ENCODE peak calls at places on chromosomes 5 and 9, in five cellular contexts. One of them, this sample, is unnamed. For H3K9me3, the result is how much of the 10 kb centered on the place peaks cover.

GRCh38 chr9:121359358-121360294 is 10.4 kb downstream of the STOM start:
- DNase-seq in AG04450: no peak
- DNase-seq in astrocyte: peak
- DNase-seq in body of pancreas: no peak
- DNase-seq in colonic mucosa: no peak
- DNase-seq in this sample: no peak

GRCh38 chr9:134291452-134291881 is 34.8 kb upstream of the RXRA start:
- DNase-seq in AG04450: no peak
- DNase-seq in astrocyte: no peak
- DNase-seq in body of pancreas: no peak
- DNase-seq in colonic mucosa: no peak
- DNase-seq in this sample: peak

GRCh38 chr9:120360046-120360445 is 219.9 kb downstream of the CDK5RAP2 start:
- DNase-seq in AG04450: no peak
- DNase-seq in astrocyte: no peak
- DNase-seq in body of pancreas: no peak
- DNase-seq in colonic mucosa: no peak
- DNase-seq in this sample: no peak

GRCh38 chr5:6914336-6914735 is 201.1 kb downstream of the TENT4A start:
- DNase-seq in AG04450: no peak
- DNase-seq in astrocyte: no peak
- DNase-seq in body of pancreas: no peak
- DNase-seq in colonic mucosa: no peak
- DNase-seq in this sample: no peak

GRCh38 chr5:145825751-145826180 is 9.4 kb downstream of the PRELID2 start:
- DNase-seq in AG04450: no peak
- DNase-seq in astrocyte: peak
- DNase-seq in body of pancreas: no peak
- DNase-seq in colonic mucosa: no peak
- DNase-seq in this sample: no peak

GRCh38 chr5:112668016-112668415 is 69.7 kb upstream of the APC start:
- DNase-seq in AG04450: no peak
- DNase-seq in astrocyte: no peak
- DNase-seq in body of pancreas: no peak
- DNase-seq in colonic mucosa: no peak
- DNase-seq in this sample: no peak

GRCh38 chr9:121267689-121268597 is at the start of gene GSN:
- DNase-seq in AG04450: no peak
- DNase-seq in astrocyte: no peak
- DNase-seq in body of pancreas: peak
- DNase-seq in colonic mucosa: peak
- DNase-seq in this sample: peak

GRCh38 chr9:90881648-90882047 is 80.0 kb downstream of the SYK start:
- DNase-seq in AG04450: no peak
- DNase-seq in astrocyte: no peak
- DNase-seq in body of pancreas: peak
- DNase-seq in colonic mucosa: no peak
- DNase-seq in this sample: no peak

GRCh38 chr5:64594601-64595518 is 89.0 kb downstream of the RGS7BP start:
- DNase-seq in AG04450: no peak
- DNase-seq in astrocyte: no peak
- DNase-seq in body of pancreas: no peak
- DNase-seq in colonic mucosa: no peak
- DNase-seq in this sample: peak

GRCh38 chr5:23419115-23419514 is 88.3 kb upstream of the PRDM9 start:
- DNase-seq in AG04450: no peak
- DNase-seq in astrocyte: no peak
- DNase-seq in body of pancreas: peak
- DNase-seq in colonic mucosa: no peak
- DNase-seq in this sample: no peak

GRCh38 chr5:149371296-149371962 is 7.7 kb downstream of the IL17B start:
- DNase-seq in AG04450: no peak
- DNase-seq in astrocyte: peak
- DNase-seq in body of pancreas: peak
- DNase-seq in colonic mucosa: peak
- DNase-seq in this sample: no peak

GRCh38 chr9:77807846-77808749 is 160.0 kb upstream of the GNA14 start:
- DNase-seq in AG04450: no peak
- DNase-seq in astrocyte: no peak
- DNase-seq in body of pancreas: no peak
- DNase-seq in colonic mucosa: peak
- DNase-seq in this sample: no peak

GRCh38 chr5:66860199-66860975 is 264.2 kb downstream of the MAST4 start:
- DNase-seq in AG04450: no peak
- DNase-seq in astrocyte: peak
- DNase-seq in body of pancreas: peak
- DNase-seq in colonic mucosa: no peak
- DNase-seq in this sample: no peak

GRCh38 chr5:179793470-179794139 is at the start of gene LTC4S:
- DNase-seq in AG04450: no peak
- DNase-seq in astrocyte: peak
- DNase-seq in body of pancreas: peak
- DNase-seq in colonic mucosa: peak
- DNase-seq in this sample: peak

GRCh38 chr9:111621895-111622480 is 9.1 kb upstream of the DNAJC25 start:
- DNase-seq in AG04450: no peak
- DNase-seq in astrocyte: no peak
- DNase-seq in body of pancreas: peak
- DNase-seq in colonic mucosa: peak
- DNase-seq in this sample: no peak

DNA sequence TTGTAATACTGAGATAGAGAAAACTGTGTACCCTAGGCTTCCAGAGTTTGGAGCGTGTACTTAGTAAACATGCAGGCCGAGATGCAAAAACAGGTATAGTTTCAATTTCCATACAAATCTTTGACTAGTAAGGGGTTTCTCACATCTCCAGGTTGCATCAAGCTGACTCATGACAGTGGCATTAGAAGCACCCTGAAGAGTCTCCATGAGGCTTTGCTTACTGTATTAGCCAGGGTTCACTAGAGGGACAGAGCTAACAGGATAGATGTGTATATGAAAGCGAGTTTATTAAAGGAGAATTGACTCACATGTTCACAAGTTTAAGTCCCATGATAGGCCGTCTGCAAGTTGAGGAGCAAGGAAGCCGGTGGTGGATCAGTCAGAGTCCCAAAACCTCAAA is 275.3 kb upstream of the CDH6 start:
- DNase-seq in AG04450: no peak
- DNase-seq in astrocyte: peak
- DNase-seq in body of pancreas: no peak
- DNase-seq in colonic mucosa: no peak
- DNase-seq in this sample: no peak
- H3K9me3 ChIP-seq in AG04450: under half
- H3K9me3 ChIP-seq in astrocyte: under half
- H3K9me3 ChIP-seq in body of pancreas: under half
- H3K9me3 ChIP-seq in colonic mucosa: under half
- H3K9me3 ChIP-seq in this sample: under half

DNA sequence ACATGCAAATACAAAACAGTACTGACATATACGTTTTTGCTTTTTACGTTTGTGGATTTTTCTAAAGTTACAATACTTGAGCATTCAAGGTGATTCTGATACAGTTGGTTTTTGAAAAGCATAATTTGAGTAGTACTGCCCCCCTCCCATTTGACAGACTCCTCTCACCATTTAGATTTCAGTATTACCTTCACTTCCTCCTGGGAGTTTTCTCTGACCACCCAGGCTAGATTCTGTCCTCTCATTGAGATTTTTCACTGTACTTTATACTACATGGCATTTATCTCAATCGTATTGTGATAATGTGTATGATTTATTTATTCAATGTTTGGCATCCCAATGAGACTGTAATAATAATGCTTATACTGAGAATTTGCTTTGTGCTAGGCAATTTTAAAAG is 32.8 kb upstream of the SMAD5 start:
- DNase-seq in AG04450: no peak
- DNase-seq in astrocyte: no peak
- DNase-seq in body of pancreas: no peak
- DNase-seq in colonic mucosa: no peak
- DNase-seq in this sample: no peak
- H3K27ac ChIP-seq in AG04450: no peak
- H3K27ac ChIP-seq in astrocyte: no peak
- H3K27ac ChIP-seq in body of pancreas: no peak
- H3K27ac ChIP-seq in colonic mucosa: no peak
- H3K27ac ChIP-seq in this sample: no peak

GRCh38 chr9:29390859-29391258 is 1817.6 kb upstream of the C9orf72 start:
- DNase-seq in AG04450: no peak
- DNase-seq in astrocyte: no peak
- DNase-seq in body of pancreas: no peak
- DNase-seq in colonic mucosa: no peak
- DNase-seq in this sample: no peak

GRCh38 chr9:29397148-29397547 is 1823.9 kb upstream of the C9orf72 start:
- DNase-seq in AG04450: no peak
- DNase-seq in astrocyte: no peak
- DNase-seq in body of pancreas: no peak
- DNase-seq in colonic mucosa: no peak
- DNase-seq in this sample: no peak

GRCh38 chr9:29394855-29395254 is 1821.6 kb upstream of the C9orf72 start:
- DNase-seq in AG04450: no peak
- DNase-seq in astrocyte: no peak
- DNase-seq in body of pancreas: no peak
- DNase-seq in colonic mucosa: no peak
- DNase-seq in this sample: no peak

GRCh38 chr9:29393064-29393463 is 1819.8 kb upstream of the C9orf72 start:
- DNase-seq in AG04450: no peak
- DNase-seq in astrocyte: no peak
- DNase-seq in body of pancreas: no peak
- DNase-seq in colonic mucosa: no peak
- DNase-seq in this sample: no peak
- H3K9me3 ChIP-seq in AG04450: under half
- H3K9me3 ChIP-seq in astrocyte: under half
- H3K9me3 ChIP-seq in body of pancreas: under half
- H3K9me3 ChIP-seq in colonic mucosa: under half
- H3K9me3 ChIP-seq in this sample: under half

GRCh38 chr5:140312791-140313189 is 9.9 kb upstream of the PFDN1 start:
- DNase-seq in AG04450: no peak
- DNase-seq in astrocyte: no peak
- DNase-seq in body of pancreas: no peak
- DNase-seq in colonic mucosa: no peak
- DNase-seq in this sample: no peak
- H3K27ac ChIP-seq in AG04450: peak
- H3K27ac ChIP-seq in astrocyte: peak
- H3K27ac ChIP-seq in body of pancreas: no peak
- H3K27ac ChIP-seq in colonic mucosa: peak
- H3K27ac ChIP-seq in this sample: peak

GRCh38 chr9:40909821-40910220 is 218.7 kb downstream of the FOXD4L6 start:
- DNase-seq in AG04450: no peak
- DNase-seq in astrocyte: no peak
- DNase-seq in body of pancreas: no peak
- DNase-seq in colonic mucosa: no peak
- DNase-seq in this sample: no peak

GRCh38 chr9:40911647-40912046 is 216.8 kb downstream of the FOXD4L6 start:
- DNase-seq in AG04450: no peak
- DNase-seq in astrocyte: no peak
- DNase-seq in body of pancreas: no peak
- DNase-seq in colonic mucosa: no peak
- DNase-seq in this sample: no peak

GRCh38 chr9:40913928-40914673 is 214.4 kb downstream of the FOXD4L6 start:
- DNase-seq in AG04450: no peak
- DNase-seq in astrocyte: no peak
- DNase-seq in body of pancreas: no peak
- DNase-seq in colonic mucosa: no peak
- DNase-seq in this sample: no peak

GRCh38 chr9:40913096-40913719 is 215.3 kb downstream of the FOXD4L6 start:
- DNase-seq in AG04450: no peak
- DNase-seq in astrocyte: no peak
- DNase-seq in body of pancreas: no peak
- DNase-seq in colonic mucosa: no peak
- DNase-seq in this sample: no peak

GRCh38 chr9:40914772-40915659 is 213.5 kb downstream of the FOXD4L6 start:
- DNase-seq in AG04450: no peak
- DNase-seq in astrocyte: no peak
- DNase-seq in body of pancreas: no peak
- DNase-seq in colonic mucosa: no peak
- DNase-seq in this sample: no peak
- H3K9me3 ChIP-seq in AG04450: under half
- H3K9me3 ChIP-seq in astrocyte: under half
- H3K9me3 ChIP-seq in body of pancreas: half or more
- H3K9me3 ChIP-seq in colonic mucosa: under half
- H3K9me3 ChIP-seq in this sample: under half

GRCh38 chr9:87793292-87793691 is 67.4 kb downstream of the CTSL start:
- DNase-seq in AG04450: peak
- DNase-seq in astrocyte: peak
- DNase-seq in body of pancreas: peak
- DNase-seq in colonic mucosa: no peak
- DNase-seq in this sample: no peak
- H3K27ac ChIP-seq in AG04450: peak
- H3K27ac ChIP-seq in astrocyte: peak
- H3K27ac ChIP-seq in body of pancreas: no peak
- H3K27ac ChIP-seq in colonic mucosa: peak
- H3K27ac ChIP-seq in this sample: no peak

DNA sequence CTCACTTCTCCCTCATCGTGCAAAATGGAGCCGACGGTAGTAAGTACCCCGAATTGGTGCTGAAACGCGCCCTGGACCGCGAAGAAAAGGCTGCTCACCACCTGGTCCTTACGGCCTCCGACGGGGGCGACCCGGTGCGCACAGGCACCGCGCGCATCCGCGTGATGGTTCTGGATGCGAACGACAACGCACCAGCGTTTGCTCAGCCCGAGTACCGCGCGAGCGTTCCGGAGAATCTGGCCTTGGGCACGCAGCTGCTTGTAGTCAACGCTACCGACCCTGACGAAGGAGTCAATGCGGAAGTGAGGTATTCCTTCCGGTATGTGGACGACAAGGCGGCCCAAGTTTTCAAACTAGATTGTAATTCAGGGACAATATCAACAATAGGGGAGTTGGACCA is 979 bp downstream of the PCDHGA12 start:
- DNase-seq in AG04450: no peak
- DNase-seq in astrocyte: peak
- DNase-seq in body of pancreas: no peak
- DNase-seq in colonic mucosa: no peak
- DNase-seq in this sample: no peak
- H3K9me3 ChIP-seq in AG04450: half or more
- H3K9me3 ChIP-seq in astrocyte: under half
- H3K9me3 ChIP-seq in body of pancreas: half or more
- H3K9me3 ChIP-seq in colonic mucosa: under half
- H3K9me3 ChIP-seq in this sample: under half

DNA sequence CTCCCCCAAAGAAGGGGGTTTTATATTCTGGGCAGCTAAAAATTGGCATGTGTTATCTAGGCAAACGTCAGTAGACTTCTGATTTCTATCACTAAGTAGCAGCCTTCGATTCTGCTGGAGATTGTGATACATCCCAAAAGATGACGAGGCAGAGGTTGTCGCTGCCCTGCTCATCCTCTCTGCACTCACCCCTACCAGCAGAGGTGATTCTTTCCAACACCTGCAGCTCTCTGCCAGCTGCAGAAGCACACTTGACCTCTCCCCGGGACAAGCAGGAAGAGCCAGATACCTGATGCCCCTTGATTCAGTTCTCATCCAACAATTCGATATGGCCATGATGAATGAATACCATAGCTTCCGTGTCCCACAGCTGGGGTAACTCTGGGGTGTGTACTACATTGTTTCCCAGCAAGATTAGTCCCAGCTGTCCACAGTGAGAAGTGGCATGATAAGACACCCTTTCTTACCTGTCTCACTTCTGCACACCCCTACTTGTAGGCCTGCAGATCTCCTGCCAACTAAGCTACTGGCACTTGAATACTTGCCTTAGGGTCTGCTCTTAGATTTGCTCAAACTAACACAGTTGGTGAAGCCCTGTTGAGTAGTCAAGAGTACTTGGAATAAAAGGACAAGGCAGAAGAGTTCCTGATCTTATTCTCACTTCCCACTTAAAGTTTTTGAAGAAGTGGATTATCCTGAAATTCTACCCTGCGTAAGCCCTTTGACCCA is 37.6 kb upstream of the SMAD5 start:
- DNase-seq in AG04450: no peak
- DNase-seq in astrocyte: no peak
- DNase-seq in body of pancreas: no peak
- DNase-seq in colonic mucosa: no peak
- DNase-seq in this sample: no peak
- H3K27ac ChIP-seq in AG04450: no peak
- H3K27ac ChIP-seq in astrocyte: no peak
- H3K27ac ChIP-seq in body of pancreas: no peak
- H3K27ac ChIP-seq in colonic mucosa: peak
- H3K27ac ChIP-seq in this sample: no peak